ENCODE peak calls at places on chromosome 14, in ten cellular contexts. X is AG09309, Q is hepatocyte, P is right atrium auricular region, J is uterus, S is cardiac fibroblast, O is kidney, E is HFF-Myc, R is AG04450, A is OCI-LY7. Y is an unnamed sample.

GRCh38 chr14:99793213-99794155 is at the start of gene EML1:
- DNase-seq in X (no peak), Q (peak; percentile 95), P (peak; percentile 76), J (peak; percentile 78), S (peak; percentile 76), O (peak; percentile 95), E (no peak), R (peak; percentile 21), A (peak; percentile 78), Y (no peak)

GRCh38 chr14:51139221-51139681 is 44.3 kb upstream of the TRIM9 start:
- DNase-seq in X (no peak), Q (peak; percentile 22), P (no peak), J (no peak), S (no peak), O (no peak), E (no peak), R (no peak), A (no peak), Y (no peak)

GRCh38 chr14:63273717-63274673 is 44.7 kb downstream of the GPHB5 start:
- DNase-seq in X (no peak), Q (no peak), P (peak; percentile 69), J (peak; percentile 54), S (no peak), O (peak; percentile 75), E (no peak), R (no peak), A (no peak), Y (no peak)

GRCh38 chr14:94462219-94462551 is 9.6 kb upstream of the SERPINA11 start:
- DNase-seq in X (no peak), Q (no peak), P (peak; percentile 40), J (no peak), S (no peak), O (no peak), E (no peak), R (no peak), A (no peak), Y (no peak)

GRCh38 chr14:63878792-63879191 is 26.0 kb downstream of the SYNE2 start:
- DNase-seq in X (no peak), Q (no peak), P (no peak), J (no peak), S (no peak), O (no peak), E (no peak), R (no peak), A (no peak), Y (no peak)

GRCh38 chr14:51873221-51873893 is 12.9 kb downstream of the GNG2 start:
- DNase-seq in X (peak; percentile 74), Q (peak; percentile 58), P (no peak), J (no peak), S (peak; percentile 98), O (no peak), E (peak; percentile 96), R (peak; percentile 87), A (peak; percentile 13), Y (peak; percentile 86)

GRCh38 chr14:56116128-56116900 is 1.9 kb upstream of the PELI2 start:
- DNase-seq in X (no peak), Q (no peak), P (no peak), J (no peak), S (no peak), O (no peak), E (no peak), R (no peak), A (no peak), Y (no peak)

GRCh38 chr14:37936971-37937370 is 270.7 kb upstream of the SSTR1 start:
- DNase-seq in X (no peak), Q (no peak), P (no peak), J (no peak), S (no peak), O (no peak), E (no peak), R (no peak), A (no peak), Y (no peak)

GRCh38 chr14:37595809-37596595 is 573 bp downstream of the TTC6 start:
- DNase-seq in X (no peak), Q (peak; percentile 93), P (no peak), J (no peak), S (no peak), O (peak; percentile 66), E (no peak), R (no peak), A (no peak), Y (no peak)

GRCh38 chr14:64117671-64118402 is 176.3 kb downstream of the ESR2 start:
- DNase-seq in X (peak; percentile 68), Q (no peak), P (peak; percentile 73), J (no peak), S (peak; percentile 83), O (peak; percentile 81), E (no peak), R (no peak), A (no peak), Y (no peak)

GRCh38 chr14:77124345-77125274 is 17.0 kb downstream of the ZDHHC22 start:
- DNase-seq in X (no peak), Q (peak; percentile 78), P (peak; percentile 61), J (no peak), S (peak; percentile 38), O (peak; percentile 80), E (no peak), R (no peak), A (peak; percentile 51), Y (no peak)

GRCh38 chr14:72606879-72607278 is 287.0 kb downstream of the DPF3 start:
- DNase-seq in X (no peak), Q (no peak), P (peak; percentile 7), J (no peak), S (no peak), O (no peak), E (no peak), R (no peak), A (no peak), Y (no peak)

GRCh38 chr14:91389173-91389572 is 28.4 kb downstream of the CCDC88C start:
- DNase-seq in X (no peak), Q (no peak), P (no peak), J (no peak), S (no peak), O (no peak), E (no peak), R (no peak), A (no peak), Y (no peak)
- H3K4me3 ChIP-seq in X (no peak overlapping the region), Q (no peak overlapping the region), P (no peak overlapping the region), J (no peak overlapping the region), S (no peak overlapping the region), O (no peak overlapping the region), E (no peak overlapping the region), R (no peak overlapping the region), A (no peak overlapping the region), Y (no peak overlapping the region)

GRCh38 chr14:81193924-81194633 is 26.7 kb downstream of the GTF2A1 start:
- DNase-seq in X (no peak), Q (no peak), P (no peak), J (no peak), S (no peak), O (no peak), E (no peak), R (no peak), A (no peak), Y (no peak)
- TF ChIP-seq CTCF in X (no peak), Q (no peak), P (no peak), J (no peak), S (no peak), O (no peak), E (no peak), R (no peak), A (no peak), Y (no peak)

GRCh38 chr14:21025374-21026151 is 702 bp upstream of the NDRG2 start:
- DNase-seq in X (no peak), Q (peak; percentile 54), P (peak; percentile 73), J (peak; percentile 94), S (no peak), O (peak; percentile 97), E (no peak), R (no peak), A (no peak), Y (no peak)

GRCh38 chr14:21023174-21023573 is 1.7 kb downstream of the NDRG2 start:
- DNase-seq in X (no peak), Q (no peak), P (no peak), J (no peak), S (no peak), O (no peak), E (no peak), R (no peak), A (no peak), Y (no peak)

GRCh38 chr14:21026251-21026987 is 1.6 kb upstream of the NDRG2 start:
- DNase-seq in X (no peak), Q (no peak), P (no peak), J (peak; percentile 39), S (no peak), O (no peak), E (no peak), R (no peak), A (no peak), Y (no peak)

GRCh38 chr14:21023817-21024667 is 819 bp downstream of the NDRG2 start:
- DNase-seq in X (no peak), Q (peak; percentile 27), P (no peak), J (no peak), S (no peak), O (no peak), E (no peak), R (no peak), A (no peak), Y (no peak)

GRCh38 chr14:21024668-21025373 is at the start of gene NDRG2:
- DNase-seq in X (no peak), Q (peak; percentile 92), P (peak; percentile 72), J (peak; percentile 89), S (no peak), O (peak; percentile 95), E (no peak), R (no peak), A (no peak), Y (no peak)
- H3K4me3 ChIP-seq in X (peak within 1 kb of the TSS; percentile 28), Q (peak within 1 kb of the TSS; percentile 76), P (peak within 1 kb of the TSS; percentile 85), J (peak within 1 kb of the TSS; percentile 84), S (peak within 1 kb of the TSS; percentile 69), O (peak within 1 kb of the TSS; percentile 67), E (peak within 1 kb of the TSS; percentile 34), R (peak within 1 kb of the TSS; percentile 50), A (no peak within 1 kb of the TSS), Y (no peak within 1 kb of the TSS)

GRCh38 chr14:106876711-106877110 is 1350.3 kb downstream of the TMEM121 start:
- DNase-seq in X (no peak), Q (no peak), P (no peak), J (no peak), S (no peak), O (no peak), E (no peak), R (no peak), A (peak; percentile 57), Y (no peak)

GRCh38 chr14:106874365-106874764 is 1348.0 kb downstream of the TMEM121 start:
- DNase-seq in X (no peak), Q (no peak), P (no peak), J (no peak), S (no peak), O (no peak), E (no peak), R (no peak), A (peak; percentile 65), Y (no peak)

GRCh38 chr14:106875503-106875902 is 1349.1 kb downstream of the TMEM121 start:
- DNase-seq in X (no peak), Q (no peak), P (no peak), J (no peak), S (no peak), O (no peak), E (no peak), R (no peak), A (peak; percentile 86), Y (no peak)

GRCh38 chr14:106877527-106877926 is 1351.1 kb downstream of the TMEM121 start:
- DNase-seq in X (no peak), Q (no peak), P (no peak), J (no peak), S (no peak), O (no peak), E (no peak), R (no peak), A (peak; percentile 77), Y (no peak)

GRCh38 chr14:106872619-106873446 is 1346.5 kb downstream of the TMEM121 start:
- DNase-seq in X (no peak), Q (no peak), P (no peak), J (no peak), S (peak; percentile 68), O (peak; percentile 90), E (no peak), R (no peak), A (peak; percentile 90), Y (no peak)
- TF ChIP-seq CTCF in X (peak; percentile 36), Q (no peak), P (no peak), J (no peak), S (peak; percentile 54), O (peak; percentile 66), E (peak; percentile 12), R (peak; percentile 6), A (peak; percentile 87), Y (peak; percentile 83)